ENCODE peak calls at places on chromosome 21, in six cellular contexts. V is GM12891, B is K562, W is GM12878, U is HepG2, X is H1. F is an unnamed sample.
A peak's percentile ranks its signal among the peaks of the same experiment; 100 is the strongest.

GRCh38 chr21:45513741-45514310 is 28.4 kb downstream of the SLC19A1 start:
- DNase-seq in V (no peak), B (no peak), W (no peak), U (no peak), X (no peak), F (no peak)

GRCh38 chr21:31557956-31558838 is 101.3 kb upstream of the SOD1 start:
- DNase-seq in V (no peak), B (no peak), W (no peak), U (no peak), X (peak; percentile 83), F (no peak)

GRCh38 chr21:15749045-15749867 is 19.5 kb downstream of the USP25 start:
- DNase-seq in V (no peak), B (no peak), W (no peak), U (peak; percentile 48), X (no peak), F (no peak)

GRCh38 chr21:42164818-42165217 is 54.1 kb upstream of the ABCG1 start:
- DNase-seq in V (no peak), B (no peak), W (no peak), U (no peak), X (no peak), F (no peak)

GRCh38 chr21:32807717-32808380 is 36.3 kb upstream of the PAXBP1 start:
- DNase-seq in V (no peak), B (no peak), W (no peak), U (no peak), X (no peak), F (no peak)

GRCh38 chr21:45457832-45458172 is 52.8 kb downstream of the COL18A1 start:
- DNase-seq in V (no peak), B (no peak), W (no peak), U (no peak), X (no peak), F (no peak)

GRCh38 chr21:33266784-33267135 is 593 bp downstream of the IL10RB start:
- DNase-seq in V (no peak), B (peak; percentile 50), W (no peak), U (no peak), X (no peak), F (no peak)

GRCh38 chr21:38343691-38344090 is 86.9 kb downstream of the KCNJ15 start:
- DNase-seq in V (no peak), B (no peak), W (no peak), U (no peak), X (no peak), F (no peak)

GRCh38 chr21:27713159-27714109 is 746.5 kb upstream of the ADAMTS5 start:
- DNase-seq in V (no peak), B (no peak), W (no peak), U (no peak), X (no peak), F (no peak)

DNA sequence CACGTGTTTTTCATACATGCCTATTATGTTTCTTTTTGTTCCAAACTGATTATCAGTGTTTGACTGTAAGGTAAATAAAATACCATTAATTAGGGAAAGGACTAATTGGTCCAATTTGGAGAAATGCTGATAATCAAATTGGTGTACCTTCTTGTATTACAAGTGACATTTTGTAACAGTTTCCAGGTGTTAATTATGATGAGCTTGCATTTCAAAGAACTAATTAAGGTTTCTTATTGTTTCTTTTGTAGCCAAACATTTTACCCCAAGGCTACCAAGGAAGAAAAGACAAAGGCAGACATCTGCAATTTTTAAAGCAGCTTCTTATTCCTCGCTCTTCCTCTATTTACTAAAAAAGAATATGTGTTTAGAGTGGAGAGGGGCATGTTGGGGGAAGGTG is 88.7 kb upstream of the GRIK1 start:
- DNase-seq in V (no peak), B (no peak), W (no peak), U (no peak), X (no peak), F (no peak)
- TF ChIP-seq POLR2A in V (no peak), B (no peak), W (no peak), U (no peak), X (no peak), F (no peak)

GRCh38 chr21:14382835-14383595 is at the start of gene HSPA13:
- DNase-seq in V (peak; percentile 61), B (peak; percentile 90), W (peak; percentile 99), U (peak; percentile 99), X (peak; percentile 96), F (peak; percentile 70)
- TF ChIP-seq TAF1 in V (no peak), B (peak; percentile 63), W (peak; percentile 26), U (peak; percentile 64), X (peak; percentile 85), F (peak; percentile 50)

GRCh38 chr21:36428789-36429671 is 43.8 kb downstream of the CHAF1B start:
- DNase-seq in V (no peak), B (no peak), W (no peak), U (no peak), X (no peak), F (no peak)

GRCh38 chr21:36430841-36431240 is 45.6 kb downstream of the CHAF1B start:
- DNase-seq in V (no peak), B (no peak), W (no peak), U (no peak), X (no peak), F (no peak)

GRCh38 chr21:36431252-36431651 is 46.1 kb downstream of the CHAF1B start:
- DNase-seq in V (no peak), B (no peak), W (no peak), U (no peak), X (no peak), F (no peak)

GRCh38 chr21:36427502-36427901 is 42.3 kb downstream of the CHAF1B start:
- DNase-seq in V (no peak), B (no peak), W (no peak), U (no peak), X (no peak), F (no peak)

GRCh38 chr21:36429672-36430546 is 44.7 kb downstream of the CHAF1B start:
- DNase-seq in V (peak; percentile 74), B (peak; percentile 92), W (peak; percentile 59), U (peak; percentile 69), X (no peak), F (peak; percentile 74)
- TF ChIP-seq POLR2A in V (no peak), B (no peak), W (peak; percentile 76), U (no peak), X (no peak), F (peak; percentile 64)

GRCh38 chr21:28776251-28776650 is 216.4 kb downstream of the LTN1 start:
- DNase-seq in V (no peak), B (no peak), W (no peak), U (no peak), X (no peak), F (no peak)
- TF ChIP-seq TAF1 in V (no peak), B (no peak), W (no peak), U (no peak), X (no peak), F (no peak)

GRCh38 chr21:43731476-43731875 is 12.5 kb downstream of the PDXK start:
- DNase-seq in V (no peak), B (no peak), W (no peak), U (peak; percentile 88), X (no peak), F (no peak)
- TF ChIP-seq POLR2A in V (no peak), B (no peak), W (no peak), U (no peak), X (no peak), F (no peak)